ENCODE peak calls at places on chromosomes 13 and 19, in nine cellular contexts. Y, E, O, L, R, K, T, P and H are unnamed samples.

GRCh38 chr13:36418022-36418805 is 14.1 kb upstream of the CCNA1 start:
- DNase-seq in O (no peak), Y (no peak), E (no peak), K (no peak), T (no peak), R (no peak), L (no peak), P (no peak), H (no peak)

GRCh38 chr13:113411216-113412023 is 41.9 kb downstream of the ADPRHL1 start:
- DNase-seq in T (peak), O (no peak), L (no peak), K (no peak), P (no peak), R (peak), Y (no peak), E (no peak), H (peak)

GRCh38 chr19:1360818-1361461 is 22.8 kb upstream of the NDUFS7 start:
- DNase-seq in T (peak), P (no peak), K (no peak), Y (no peak), L (no peak), R (peak), O (no peak), E (no peak), H (peak)

GRCh38 chr13:35976126-35976525 is 155.1 kb downstream of the DCLK1 start:
- DNase-seq in E (no peak), K (no peak), L (no peak), Y (no peak), T (no peak), P (no peak), R (no peak), O (no peak), H (no peak)

GRCh38 chr13:106376411-106377112 is 158.9 kb downstream of the EFNB2 start:
- DNase-seq in T (no peak), R (peak), K (peak), Y (no peak), E (no peak), P (no peak), L (no peak), O (no peak), H (peak)

GRCh38 chr13:111031531-111031961 is 83.6 kb upstream of the ARHGEF7 start:
- DNase-seq in K (peak), Y (no peak), R (peak), O (peak), T (no peak), E (no peak), P (no peak), L (no peak), H (peak)

GRCh38 chr19:1627194-1627593 is 21.9 kb upstream of the UQCR11 start:
- DNase-seq in L (no peak), R (no peak), K (no peak), O (no peak), Y (no peak), T (no peak), P (no peak), E (no peak), H (no peak)

GRCh38 chr13:20191902-20192469 is 752 bp downstream of the GJB2 start:
- DNase-seq in R (no peak), O (no peak), P (no peak), Y (no peak), L (peak), K (no peak), T (peak), E (no peak), H (no peak)

GRCh38 chr13:107035778-107036177 is 467.8 kb upstream of the ARGLU1 start:
- DNase-seq in K (no peak), O (no peak), E (no peak), P (no peak), L (no peak), R (no peak), Y (no peak), T (no peak), H (peak)

GRCh38 chr13:74675185-74675584 is 541.0 kb upstream of the KLF12 start:
- DNase-seq in Y (no peak), E (no peak), L (no peak), K (no peak), R (no peak), T (no peak), O (no peak), P (no peak), H (no peak)

GRCh38 chr13:103757361-103757760 is 691.1 kb upstream of the SLC10A2 start:
- DNase-seq in E (no peak), Y (no peak), L (no peak), R (no peak), O (no peak), T (no peak), K (no peak), P (no peak), H (no peak)

GRCh38 chr13:64505511-64505910 is 2724.6 kb downstream of the PCDH9 start:
- DNase-seq in O (no peak), E (no peak), K (no peak), T (no peak), P (no peak), Y (no peak), L (no peak), R (no peak), H (peak)

GRCh38 chr19:1282588-1283206 is 3.0 kb upstream of the EFNA2 start:
- DNase-seq in L (peak), R (no peak), O (no peak), E (no peak), K (no peak), P (no peak), T (peak), Y (no peak), H (no peak)

GRCh38 chr13:65911546-65912193 is 1318.5 kb downstream of the PCDH9 start:
- DNase-seq in O (no peak), Y (no peak), K (no peak), L (no peak), P (no peak), T (no peak), E (no peak), R (no peak), H (no peak)

GRCh38 chr19:40422428-40423226 is 3.2 kb downstream of the SERTAD1 start:
- DNase-seq in K (no peak), O (no peak), P (no peak), L (no peak), R (no peak), E (no peak), T (no peak), Y (no peak), H (no peak)

GRCh38 chr13:31686660-31687430 is 52.5 kb upstream of the RXFP2 start:
- DNase-seq in O (no peak), E (no peak), L (no peak), P (no peak), Y (no peak), T (no peak), R (no peak), K (no peak), H (no peak)

GRCh38 chr13:85503797-85504196 is 295.4 kb downstream of the SLITRK6 start:
- DNase-seq in R (no peak), Y (no peak), O (no peak), T (no peak), E (no peak), P (no peak), K (no peak), L (no peak), H (no peak)

GRCh38 chr13:103272770-103273169 is 206.6 kb upstream of the SLC10A2 start:
- DNase-seq in E (no peak), R (no peak), P (no peak), K (no peak), O (no peak), L (no peak), T (no peak), Y (no peak), H (no peak)

GRCh38 chr19:14185158-14185557 is 20.8 kb downstream of the ADGRL1 start:
- DNase-seq in E (no peak), L (no peak), P (no peak), R (no peak), K (no peak), Y (no peak), O (no peak), T (no peak), H (no peak)

GRCh38 chr13:75437582-75438318 is 44.2 kb downstream of the TBC1D4 start:
- DNase-seq in R (no peak), T (no peak), O (no peak), L (no peak), P (no peak), Y (no peak), E (no peak), K (no peak), H (no peak)

GRCh38 chr19:16608290-16608704 is 19.7 kb downstream of the MED26 start:
- DNase-seq in E (no peak), R (peak), T (no peak), O (no peak), Y (no peak), L (no peak), K (no peak), P (no peak), H (peak)

GRCh38 chr13:40193290-40194203 is 472.9 kb downstream of the FOXO1 start:
- DNase-seq in Y (no peak), O (no peak), L (no peak), E (no peak), P (no peak), R (no peak), T (no peak), K (no peak), H (peak)

GRCh38 chr13:44726777-44727176 is 150.6 kb upstream of the TSC22D1 start:
- DNase-seq in R (no peak), P (no peak), K (no peak), O (no peak), E (no peak), Y (no peak), L (no peak), T (no peak), H (no peak)

GRCh38 chr13:24922390-24923304 is 158.7 kb downstream of the RNF17 start:
- DNase-seq in O (peak), Y (peak), K (peak), T (peak), E (peak), L (peak), P (peak), R (peak), H (peak)

GRCh38 chr19:44774614-44775013 is 3.1 kb upstream of the CBLC start:
- DNase-seq in P (no peak), O (no peak), L (no peak), K (no peak), T (no peak), R (no peak), E (no peak), Y (no peak), H (no peak)

GRCh38 chr13:112833551-112834257 is 135.3 kb upstream of the MCF2L start:
- DNase-seq in Y (no peak), E (no peak), L (no peak), R (no peak), O (no peak), P (no peak), T (no peak), K (no peak), H (no peak)

GRCh38 chr19:2357279-2358206 is 2.5 kb upstream of the TMPRSS9 start:
- DNase-seq in E (no peak), K (no peak), L (no peak), T (no peak), P (no peak), Y (no peak), R (no peak), O (no peak), H (no peak)